ENCODE peak calls at places on chromosomes 16 and 17, in five cellular contexts. E, F, T, B and D are unnamed samples.
A peak's percentile ranks its signal among the peaks of the same experiment; 100 is the strongest.

GRCh38 chr16:3243882-3244281 is 8.9 kb upstream of the ZNF200 start:
- DNase-seq in E (no peak), F (no peak), T (no peak), B (no peak), D (no peak)

GRCh38 chr16:26816266-26816665 is 250.5 kb upstream of the C16orf82 start:
- DNase-seq in E (no peak), F (no peak), T (no peak), B (no peak), D (no peak)

GRCh38 chr16:3865241-3865640 is 15.3 kb downstream of the CREBBP start:
- DNase-seq in E (no peak), F (no peak), T (no peak), B (no peak), D (no peak)

GRCh38 chr16:48386559-48387312 is 1.5 kb upstream of the SIAH1 start:
- DNase-seq in E (no peak), F (no peak), T (no peak), B (no peak), D (no peak)

GRCh38 chr17:83183150-83183820 is 103.9 kb downstream of the METRNL start:
- DNase-seq in E (no peak), F (no peak), T (no peak), B (peak; percentile 40), D (no peak)

GRCh38 chr16:69563605-69564580 is 1.9 kb upstream of the NFAT5 start:
- DNase-seq in E (peak; percentile 87), F (peak; percentile 43), T (no peak), B (no peak), D (no peak)

GRCh38 chr17:6162892-6163291 is 92.7 kb downstream of the WSCD1 start:
- DNase-seq in E (no peak), F (no peak), T (no peak), B (no peak), D (no peak)

GRCh38 chr17:82647593-82648164 is 565 bp downstream of the WDR45B start:
- DNase-seq in E (peak; percentile 64), F (no peak), T (peak; percentile 74), B (peak; percentile 76), D (no peak)

GRCh38 chr16:17307501-17307900 is 163.3 kb downstream of the XYLT1 start:
- DNase-seq in E (no peak), F (no peak), T (no peak), B (no peak), D (no peak)

GRCh38 chr16:68676113-68676860 is 31.2 kb downstream of the CDH3 start:
- DNase-seq in E (no peak), F (no peak), T (no peak), B (no peak), D (no peak)

GRCh38 chr16:19884611-19885455 is at the start of gene GPRC5B:
- DNase-seq in E (no peak), F (no peak), T (peak; percentile 72), B (peak; percentile 54), D (no peak)

GRCh38 chr16:5850632-5851175 is 753.1 kb upstream of the EEF2KMT start:
- DNase-seq in E (no peak), F (no peak), T (no peak), B (no peak), D (no peak)

GRCh38 chr17:7839890-7840260 is 5.9 kb downstream of the KDM6B start:
- DNase-seq in E (peak; percentile 88), F (no peak), T (no peak), B (peak; percentile 47), D (no peak)

GRCh38 chr17:7841622-7842379 is 7.8 kb downstream of the KDM6B start:
- DNase-seq in E (peak; percentile 98), F (peak; percentile 76), T (peak; percentile 96), B (peak; percentile 93), D (no peak)

GRCh38 chr17:7841309-7841621 is 7.2 kb downstream of the KDM6B start:
- DNase-seq in E (peak; percentile 84), F (no peak), T (no peak), B (no peak), D (no peak)

GRCh38 chr17:7840441-7840840 is 6.4 kb downstream of the KDM6B start:
- DNase-seq in E (no peak), F (no peak), T (no peak), B (no peak), D (no peak)

GRCh38 chr17:7840875-7841274 is 6.9 kb downstream of the KDM6B start:
- DNase-seq in E (no peak), F (no peak), T (no peak), B (no peak), D (no peak)
- H3K4me3 ChIP-seq in E (peak overlapping the region; percentile 88), F (peak overlapping the region; percentile 78), T (peak overlapping the region; percentile 59), B (no peak overlapping the region), D (peak overlapping the region; percentile 88)

DNA sequence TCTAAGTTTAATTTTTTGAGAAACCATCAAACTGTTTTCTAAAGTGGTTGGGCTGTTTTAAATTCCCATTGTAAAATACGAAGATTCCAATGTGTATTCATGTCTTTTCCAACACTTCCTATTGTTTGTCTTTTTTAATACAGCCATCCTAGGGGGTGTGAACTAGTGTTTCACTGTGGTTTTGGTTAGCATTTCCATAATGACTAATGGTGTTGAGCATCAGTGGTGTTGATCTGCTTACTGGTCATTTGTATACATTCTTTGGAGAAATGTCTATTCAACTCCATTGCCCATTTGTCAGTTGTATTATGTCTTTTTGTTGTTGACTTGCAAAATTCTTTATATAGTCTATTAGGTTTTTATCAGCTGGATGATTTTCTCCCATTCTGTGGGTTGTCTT is 239.2 kb upstream of the AXIN2 start:
- DNase-seq in E (no peak), F (no peak), T (no peak), B (no peak), D (no peak)
- H3K4me3 ChIP-seq in E (no peak overlapping the region), F (no peak overlapping the region), T (no peak overlapping the region), B (no peak overlapping the region), D (no peak overlapping the region)

GRCh38 chr16:50024684-50025543 is at the start of gene CNEP1R1:
- DNase-seq in E (peak; percentile 98), F (peak; percentile 96), T (peak; percentile 95), B (peak; percentile 96), D (peak; percentile 89)
- H3K4me3 ChIP-seq in E (peak within 1 kb of the TSS; percentile 89), F (peak within 1 kb of the TSS; percentile 87), T (peak within 1 kb of the TSS; percentile 99), B (peak within 1 kb of the TSS; percentile 88), D (peak within 1 kb of the TSS; percentile 92)

GRCh38 chr16:71328151-71328550 is 30.4 kb upstream of the CALB2 start:
- DNase-seq in E (no peak), F (no peak), T (no peak), B (no peak), D (no peak)

GRCh38 chr16:71327720-71328119 is 30.8 kb upstream of the CALB2 start:
- DNase-seq in E (no peak), F (no peak), T (no peak), B (no peak), D (no peak)
- H3K4me3 ChIP-seq in E (no peak overlapping the region), F (no peak overlapping the region), T (no peak overlapping the region), B (no peak overlapping the region), D (no peak overlapping the region)

GRCh38 chr17:14919580-14920160 is 345.5 kb downstream of the PMP22 start:
- DNase-seq in E (no peak), F (no peak), T (no peak), B (no peak), D (no peak)
- H3K4me3 ChIP-seq in E (no peak overlapping the region), F (no peak overlapping the region), T (no peak overlapping the region), B (no peak overlapping the region), D (no peak overlapping the region)

GRCh38 chr16:87669672-87670071 is 67.4 kb downstream of the JPH3 start:
- DNase-seq in E (no peak), F (no peak), T (no peak), B (no peak), D (no peak)
- H3K4me3 ChIP-seq in E (no peak overlapping the region), F (no peak overlapping the region), T (no peak overlapping the region), B (no peak overlapping the region), D (no peak overlapping the region)